ENCODE peak calls at places on chromosomes 16 and 17, in six cellular contexts. Z is CD8-positive, alpha-beta T cell; Y is WERI-Rb-1; A is brain microvascular endothelial cell; O is right lobe of liver; U is fibroblast of mammary gland. H is an unnamed sample.
A peak's percentile ranks its signal among the peaks of the same experiment; 100 is the strongest.

GRCh38 chr17:83193336-83194188 is 114.2 kb downstream of the METRNL start:
- DNase-seq in Z (no peak), Y (no peak), U (peak; percentile 54), O (peak; percentile 58), A (no peak), H (no peak)

GRCh38 chr17:81662002-81662401 is 4.4 kb downstream of the OXLD1 start:
- DNase-seq in U (no peak), A (no peak), Y (no peak), O (no peak), Z (no peak), H (no peak)

GRCh38 chr16:31201511-31202401 is 804 bp downstream of the PYCARD start:
- DNase-seq in O (peak; percentile 65), Y (no peak), U (no peak), Z (no peak), A (no peak), H (no peak)

GRCh38 chr17:17561408-17562144 is 29.9 kb downstream of the PEMT start:
- DNase-seq in Y (no peak), A (no peak), Z (no peak), O (peak; percentile 96), U (no peak), H (no peak)

GRCh38 chr16:1620391-1620790 is 8.2 kb downstream of the CRAMP1 start:
- DNase-seq in Y (no peak), U (no peak), O (no peak), A (no peak), Z (no peak), H (no peak)

GRCh38 chr17:28986714-28987367 is 19.0 kb downstream of the SEZ6 start:
- DNase-seq in A (no peak), Y (no peak), Z (no peak), O (no peak), U (no peak), H (no peak)

GRCh38 chr16:10122546-10122945 is 59.7 kb downstream of the GRIN2A start:
- DNase-seq in Z (no peak), Y (peak; percentile 14), O (no peak), U (peak; percentile 42), A (no peak), H (peak; percentile 11)

GRCh38 chr17:60435244-60436170 is 13.2 kb downstream of the CHCT1 start:
- DNase-seq in U (peak; percentile 92), Y (peak; percentile 55), A (peak; percentile 84), O (no peak), Z (peak; percentile 22), H (peak; percentile 95)

GRCh38 chr17:8072339-8072726 is 15.2 kb downstream of the ALOX12B start:
- DNase-seq in O (no peak), A (no peak), Y (no peak), Z (no peak), U (no peak), H (no peak)

GRCh38 chr17:79041723-79042420 is 17.9 kb downstream of the C1QTNF1 start:
- DNase-seq in U (peak; percentile 72), Z (no peak), Y (no peak), O (no peak), A (no peak), H (no peak)

GRCh38 chr17:6710317-6710716 is 2.9 kb downstream of the SLC13A5 start:
- DNase-seq in O (no peak), U (peak; percentile 9), Z (no peak), Y (no peak), A (no peak), H (no peak)

GRCh38 chr17:11499881-11500280 is 98.4 kb upstream of the DNAH9 start:
- DNase-seq in Z (no peak), A (no peak), O (no peak), U (no peak), Y (no peak), H (no peak)

GRCh38 chr17:81429353-81429774 is 34.1 kb downstream of the BAHCC1 start:
- DNase-seq in Z (no peak), A (peak; percentile 35), Y (no peak), U (peak; percentile 61), O (peak; percentile 83), H (peak; percentile 67)

GRCh38 chr17:265726-266125 is 84.3 kb upstream of the DOC2B start:
- DNase-seq in Z (no peak), U (no peak), A (no peak), O (peak; percentile 35), Y (peak; percentile 2), H (no peak)

GRCh38 chr17:70772761-70773160 is 603.4 kb downstream of the KCNJ2 start:
- DNase-seq in Z (no peak), Y (no peak), U (no peak), A (no peak), O (no peak), H (no peak)

GRCh38 chr16:1181715-1182671 is 29.1 kb downstream of the CACNA1H start:
- DNase-seq in A (peak; percentile 93), U (peak; percentile 51), O (peak; percentile 81), Y (peak; percentile 90), Z (no peak), H (peak; percentile 92)

GRCh38 chr17:38706625-38707298 is 1.7 kb downstream of the MLLT6 start:
- DNase-seq in U (peak; percentile 18), O (no peak), Z (no peak), Y (no peak), A (no peak), H (peak; percentile 28)

GRCh38 chr17:38703742-38704644 is 1.1 kb upstream of the MLLT6 start:
- DNase-seq in O (peak; percentile 92), Z (peak; percentile 34), Y (peak; percentile 99), U (peak; percentile 26), A (no peak), H (peak; percentile 36)

GRCh38 chr17:38705803-38706624 is 941 bp downstream of the MLLT6 start:
- DNase-seq in A (no peak), O (no peak), Z (no peak), U (peak; percentile 50), Y (peak; percentile 71), H (peak; percentile 56)

GRCh38 chr17:38704645-38705522 is at the start of gene MLLT6:
- DNase-seq in U (peak; percentile 71), O (peak; percentile 81), Z (peak; percentile 67), Y (peak; percentile 77), A (peak; percentile 48), H (peak; percentile 80)

GRCh38 chr17:38705523-38705802 is 390 bp downstream of the MLLT6 start:
- DNase-seq in Y (no peak), A (no peak), Z (no peak), U (no peak), O (no peak), H (no peak)
- H3K4me3 ChIP-seq in Y (peak overlapping the region; percentile 83), A (peak overlapping the region; percentile 62), Z (peak overlapping the region; percentile 88), U (peak overlapping the region; percentile 75), O (peak overlapping the region; percentile 82), H (peak overlapping the region; percentile 84)

GRCh38 chr16:2717360-2718263 is 2.4 kb downstream of the PRSS27 start:
- DNase-seq in O (no peak), U (no peak), Z (no peak), Y (no peak), A (no peak), H (no peak)

GRCh38 chr16:2715064-2715463 is 5.0 kb downstream of the PRSS27 start:
- DNase-seq in O (no peak), Y (no peak), U (no peak), A (no peak), Z (no peak), H (no peak)

GRCh38 chr16:2716101-2716885 is 3.7 kb downstream of the PRSS27 start:
- DNase-seq in Y (no peak), Z (no peak), A (no peak), O (no peak), U (no peak), H (no peak)

GRCh38 chr16:2715519-2715918 is 4.5 kb downstream of the PRSS27 start:
- DNase-seq in Y (no peak), A (peak; percentile 40), U (peak; percentile 28), Z (peak; percentile 70), O (peak; percentile 69), H (peak; percentile 35)

DNA sequence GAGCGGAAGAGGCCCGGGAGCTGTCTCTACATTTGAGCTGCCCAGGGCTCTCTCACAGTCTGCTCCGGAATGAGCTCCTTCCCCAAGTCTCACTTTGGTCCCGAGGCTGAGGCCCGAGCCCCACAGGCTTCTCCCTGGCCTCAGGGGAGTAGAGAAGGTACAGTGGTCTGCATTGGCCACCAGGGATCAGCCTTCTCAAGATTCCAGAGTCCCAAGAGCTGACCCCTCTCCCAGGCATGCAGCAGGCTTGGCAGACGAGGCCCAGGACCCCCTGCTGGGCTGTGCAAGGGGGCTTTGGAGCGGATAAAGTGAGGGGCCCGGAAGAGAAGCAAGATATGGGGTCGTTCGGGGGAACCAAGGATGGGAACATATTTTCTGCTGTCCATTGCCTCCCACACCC is 3.1 kb downstream of the PRSS27 start:
- DNase-seq in O (no peak), A (no peak), U (no peak), Z (no peak), Y (no peak), H (no peak)
- TF ChIP-seq CTCF in O (no peak), A (peak; percentile 1), U (no peak), Z (no peak), Y (peak; percentile 5), H (no peak)

GRCh38 chr17:64180674-64181073 is 50.7 kb upstream of the ERN1 start:
- DNase-seq in A (no peak), U (peak; percentile 10), O (no peak), Z (no peak), Y (no peak), H (no peak)
- H3K4me3 ChIP-seq in A (no peak overlapping the region), U (no peak overlapping the region), O (no peak overlapping the region), Z (no peak overlapping the region), Y (no peak overlapping the region), H (no peak overlapping the region)

GRCh38 chr17:50911450-50911849 is 45.3 kb upstream of the TOB1 start:
- DNase-seq in U (no peak), Z (no peak), A (no peak), O (peak; percentile 44), Y (no peak), H (no peak)

GRCh38 chr17:50909765-50910661 is 43.9 kb upstream of the TOB1 start:
- DNase-seq in Y (no peak), Z (peak; percentile 71), O (peak; percentile 89), A (no peak), U (no peak), H (no peak)

GRCh38 chr17:50906443-50906842 is 40.3 kb upstream of the TOB1 start:
- DNase-seq in U (no peak), Z (no peak), Y (no peak), A (no peak), O (no peak), H (no peak)

GRCh38 chr17:50908140-50908859 is 42.1 kb upstream of the TOB1 start:
- DNase-seq in A (no peak), U (no peak), Z (no peak), Y (no peak), O (no peak), H (no peak)

DNA sequence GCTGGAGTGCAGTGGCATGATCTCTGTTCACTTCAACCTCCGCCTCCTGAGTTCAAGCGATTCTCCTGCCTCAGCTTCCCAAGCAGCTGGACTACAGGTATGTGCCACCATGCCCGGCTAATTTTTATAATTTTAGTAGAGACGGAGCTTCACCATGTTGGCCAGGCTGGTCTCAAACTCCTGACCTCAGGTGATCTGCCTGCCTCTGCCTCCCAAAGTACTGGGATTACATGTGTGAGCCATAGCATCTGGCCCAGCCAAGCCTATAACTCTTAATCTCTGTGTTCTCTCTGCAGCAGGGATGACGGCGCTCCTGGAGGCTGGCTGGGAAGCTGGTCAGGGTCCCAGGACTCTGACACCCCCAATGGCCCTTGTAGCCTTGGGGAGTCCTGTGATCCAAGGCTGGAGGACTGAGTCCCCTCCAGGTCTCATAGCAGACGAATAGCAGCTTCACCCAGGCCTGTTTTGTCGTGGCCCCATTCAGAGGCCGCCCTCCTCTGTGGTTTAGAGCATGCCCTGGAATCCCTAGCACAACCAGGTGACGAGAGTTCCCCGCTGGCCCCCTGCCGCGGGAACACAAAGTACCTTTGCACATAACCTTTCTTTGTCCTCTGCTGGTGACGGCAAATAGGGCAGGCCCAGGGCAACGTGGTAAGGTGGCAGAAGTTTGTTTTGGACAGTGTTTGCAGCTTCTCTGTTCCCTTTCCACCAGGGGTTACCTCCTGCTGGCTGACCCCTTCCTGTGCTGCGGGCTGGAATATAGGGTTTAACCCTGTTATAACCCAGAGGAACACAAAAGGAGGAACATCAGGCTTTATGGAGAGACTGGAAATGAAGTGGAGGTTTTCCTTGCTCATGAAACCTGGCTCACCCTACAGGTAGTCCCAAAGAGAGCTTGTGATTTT is 43.0 kb upstream of the TOB1 start:
- DNase-seq in A (no peak), U (no peak), O (peak; percentile 95), Z (peak; percentile 47), Y (peak; percentile 82), H (no peak)
- TF ChIP-seq CTCF in A (no peak), U (no peak), O (peak; percentile 11), Z (peak; percentile 29), Y (peak; percentile 31), H (no peak)

H was measured in cardiac fibroblast.